ENCODE peak calls at places on chromosome 12, in eight cellular contexts. Y, L, F, M, Q, R, B and I are unnamed samples.

GRCh38 chr12:12745576-12746211 is 28.5 kb downstream of the CDKN1B start:
- DNase-seq in Y (peak), L (no peak), F (no peak), M (peak), Q (no peak), R (no peak), B (no peak), I (no peak)

GRCh38 chr12:111429760-111430417 is 24.2 kb downstream of the SH2B3 start:
- DNase-seq in Y (no peak), L (no peak), F (no peak), M (no peak), Q (peak), R (no peak), B (no peak), I (no peak)

GRCh38 chr12:3809357-3810015 is 56.6 kb upstream of the CRACR2A start:
- DNase-seq in Y (no peak), L (no peak), F (no peak), M (no peak), Q (peak), R (no peak), B (no peak), I (no peak)

GRCh38 chr12:13340149-13340548 is 143.6 kb downstream of the EMP1 start:
- DNase-seq in Y (peak), L (no peak), F (no peak), M (no peak), Q (no peak), R (no peak), B (no peak), I (no peak)

GRCh38 chr12:63894132-63894531 is 49.6 kb downstream of the SRGAP1 start:
- DNase-seq in Y (no peak), L (no peak), F (no peak), M (no peak), Q (no peak), R (no peak), B (no peak), I (no peak)

GRCh38 chr12:130557876-130558770 is 158.0 kb downstream of the RIMBP2 start:
- DNase-seq in Y (no peak), L (no peak), F (no peak), M (no peak), Q (no peak), R (no peak), B (peak), I (no peak)

GRCh38 chr12:56014205-56014604 is 6.6 kb upstream of the IKZF4 start:
- DNase-seq in Y (peak), L (no peak), F (no peak), M (no peak), Q (no peak), R (no peak), B (no peak), I (no peak)

GRCh38 chr12:121184984-121185894 is 24.7 kb upstream of the P2RX4 start:
- DNase-seq in Y (no peak), L (no peak), F (no peak), M (no peak), Q (no peak), R (no peak), B (no peak), I (no peak)

GRCh38 chr12:63400746-63401145 is 249.7 kb upstream of the AVPR1A start:
- DNase-seq in Y (peak), L (no peak), F (no peak), M (peak), Q (no peak), R (no peak), B (peak), I (no peak)

GRCh38 chr12:43722621-43723020 is 36.0 kb downstream of the PUS7L start:
- DNase-seq in Y (no peak), L (no peak), F (no peak), M (no peak), Q (no peak), R (no peak), B (no peak), I (no peak)

GRCh38 chr12:50678650-50679049 is 85.3 kb upstream of the ATF1 start:
- DNase-seq in Y (no peak), L (no peak), F (no peak), M (no peak), Q (no peak), R (no peak), B (no peak), I (no peak)

GRCh38 chr12:88448337-88448944 is 131.8 kb downstream of the KITLG start:
- DNase-seq in Y (peak), L (no peak), F (no peak), M (no peak), Q (no peak), R (no peak), B (peak), I (no peak)

GRCh38 chr12:93636708-93637107 is 40.5 kb upstream of the CRADD start:
- DNase-seq in Y (no peak), L (no peak), F (no peak), M (no peak), Q (no peak), R (no peak), B (no peak), I (no peak)